ENCODE peak calls at places on chromosomes 5 and 9, in five cellular contexts. One of them, this sample, is unnamed.

GRCh38 chr9:88957526-88957925 is 33.7 kb upstream of the S1PR3 start:
- DNase-seq in HCT116: no peak
- DNase-seq in psoas muscle: no peak
- DNase-seq in GM13977: no peak
- DNase-seq in stomach: no peak
- DNase-seq in this sample: no peak

GRCh38 chr5:147613359-147613758 is 103.5 kb upstream of the DPYSL3 start:
- DNase-seq in HCT116: no peak
- DNase-seq in psoas muscle: no peak
- DNase-seq in GM13977: no peak
- DNase-seq in stomach: no peak
- DNase-seq in this sample: no peak

GRCh38 chr5:68396722-68397121 is 181.2 kb downstream of the PIK3R1 start:
- DNase-seq in HCT116: no peak
- DNase-seq in psoas muscle: no peak
- DNase-seq in GM13977: no peak
- DNase-seq in stomach: peak; percentile 51
- DNase-seq in this sample: no peak

GRCh38 chr9:108070861-108071260 is 581.3 kb upstream of the KLF4 start:
- DNase-seq in HCT116: no peak
- DNase-seq in psoas muscle: no peak
- DNase-seq in GM13977: no peak
- DNase-seq in stomach: no peak
- DNase-seq in this sample: no peak

GRCh38 chr9:133146746-133147411 is 16.8 kb downstream of the GBGT1 start:
- DNase-seq in HCT116: no peak
- DNase-seq in psoas muscle: no peak
- DNase-seq in GM13977: no peak
- DNase-seq in stomach: no peak
- DNase-seq in this sample: no peak

GRCh38 chr5:83927140-83927733 is 206.6 kb upstream of the HAPLN1 start:
- DNase-seq in HCT116: peak; percentile 57
- DNase-seq in psoas muscle: no peak
- DNase-seq in GM13977: peak; percentile 15
- DNase-seq in stomach: peak; percentile 60
- DNase-seq in this sample: peak; percentile 89

GRCh38 chr9:77176686-77177142 is 620 bp upstream of the VPS13A start:
- DNase-seq in HCT116: no peak
- DNase-seq in psoas muscle: no peak
- DNase-seq in GM13977: no peak
- DNase-seq in stomach: no peak
- DNase-seq in this sample: no peak

GRCh38 chr5:2022436-2022835 is 139.7 kb upstream of the IRX4 start:
- DNase-seq in HCT116: no peak
- DNase-seq in psoas muscle: no peak
- DNase-seq in GM13977: no peak
- DNase-seq in stomach: no peak
- DNase-seq in this sample: no peak

GRCh38 chr5:179974946-179975712 is 67.4 kb upstream of the TBC1D9B start:
- DNase-seq in HCT116: no peak
- DNase-seq in psoas muscle: no peak
- DNase-seq in GM13977: peak; percentile 32
- DNase-seq in stomach: no peak
- DNase-seq in this sample: no peak

GRCh38 chr5:140131967-140132409 is 6.3 kb downstream of the IGIP start:
- DNase-seq in HCT116: peak; percentile 33
- DNase-seq in psoas muscle: no peak
- DNase-seq in GM13977: no peak
- DNase-seq in stomach: peak; percentile 39
- DNase-seq in this sample: peak; percentile 38

GRCh38 chr9:121930970-121931369 is 162.1 kb downstream of the TTLL11 start:
- DNase-seq in HCT116: no peak
- DNase-seq in psoas muscle: no peak
- DNase-seq in GM13977: no peak
- DNase-seq in stomach: no peak
- DNase-seq in this sample: no peak

GRCh38 chr5:68875351-68875750 is 218.5 kb upstream of the SLC30A5 start:
- DNase-seq in HCT116: no peak
- DNase-seq in psoas muscle: no peak
- DNase-seq in GM13977: no peak
- DNase-seq in stomach: no peak
- DNase-seq in this sample: no peak

GRCh38 chr9:120368799-120369198 is 211.2 kb downstream of the CDK5RAP2 start:
- DNase-seq in HCT116: no peak
- DNase-seq in psoas muscle: no peak
- DNase-seq in GM13977: no peak
- DNase-seq in stomach: no peak
- DNase-seq in this sample: no peak

GRCh38 chr9:2299156-2299842 is 284.2 kb downstream of the SMARCA2 start:
- DNase-seq in HCT116: no peak
- DNase-seq in psoas muscle: no peak
- DNase-seq in GM13977: no peak
- DNase-seq in stomach: peak; percentile 63
- DNase-seq in this sample: no peak

GRCh38 chr5:180648658-180649296 is 623 bp downstream of the FLT4 start:
- DNase-seq in HCT116: no peak
- DNase-seq in psoas muscle: no peak
- DNase-seq in GM13977: peak; percentile 56
- DNase-seq in stomach: no peak
- DNase-seq in this sample: no peak

GRCh38 chr5:38830521-38831051 is 15.2 kb upstream of the OSMR start:
- DNase-seq in HCT116: no peak
- DNase-seq in psoas muscle: no peak
- DNase-seq in GM13977: no peak
- DNase-seq in stomach: no peak
- DNase-seq in this sample: no peak

GRCh38 chr5:4987431-4987830 is 152.7 kb upstream of the ADAMTS16 start:
- DNase-seq in HCT116: no peak
- DNase-seq in psoas muscle: no peak
- DNase-seq in GM13977: no peak
- DNase-seq in stomach: no peak
- DNase-seq in this sample: no peak

GRCh38 chr5:16695779-16696178 is 79.0 kb upstream of the RETREG1 start:
- DNase-seq in HCT116: no peak
- DNase-seq in psoas muscle: no peak
- DNase-seq in GM13977: no peak
- DNase-seq in stomach: no peak
- DNase-seq in this sample: no peak

GRCh38 chr5:93433422-93433821 is 147.6 kb downstream of the NR2F1-AS1 start:
- DNase-seq in HCT116: no peak
- DNase-seq in psoas muscle: no peak
- DNase-seq in GM13977: no peak
- DNase-seq in stomach: no peak
- DNase-seq in this sample: no peak

GRCh38 chr9:84940294-84940693 is 270.8 kb downstream of the NTRK2 start:
- DNase-seq in HCT116: no peak
- DNase-seq in psoas muscle: no peak
- DNase-seq in GM13977: no peak
- DNase-seq in stomach: no peak
- DNase-seq in this sample: no peak

GRCh38 chr9:87944096-87944495 is 26.3 kb downstream of the SPATA31C1 start:
- DNase-seq in HCT116: no peak
- DNase-seq in psoas muscle: no peak
- DNase-seq in GM13977: no peak
- DNase-seq in stomach: no peak
- DNase-seq in this sample: no peak

DNA sequence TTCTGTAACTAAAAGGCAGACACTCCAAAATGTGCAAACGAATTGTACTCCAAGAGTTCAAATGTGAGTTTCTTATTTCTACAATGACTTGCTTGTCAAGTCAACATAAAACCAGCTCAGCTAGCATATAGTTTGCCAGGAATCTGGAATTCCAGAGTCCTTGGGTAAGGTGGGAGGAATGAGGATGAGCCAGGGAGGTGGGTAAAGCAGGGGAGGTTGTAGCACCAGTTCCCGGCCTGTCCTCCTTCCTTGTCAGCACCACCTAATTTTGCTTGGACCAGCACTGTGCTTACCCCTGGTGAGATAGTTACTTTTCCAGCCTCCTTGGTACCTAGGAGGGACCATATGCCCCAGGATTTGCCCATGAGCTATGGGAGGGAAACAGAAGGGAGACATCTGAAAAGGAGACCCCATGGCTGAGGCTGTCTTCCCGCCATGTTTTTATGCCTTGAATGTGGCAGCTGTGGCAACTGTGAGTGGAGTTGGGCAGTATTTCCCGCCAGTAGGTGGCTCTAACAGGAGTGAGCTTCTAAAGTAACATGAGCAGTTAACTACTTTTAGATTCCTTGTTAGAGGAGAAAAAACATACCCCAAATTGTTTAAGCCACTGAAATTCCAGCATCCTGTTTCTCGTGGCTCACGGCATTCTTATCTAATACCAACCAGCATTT is 302.5 kb downstream of the TENT4A start:
- DNase-seq in HCT116: no peak
- DNase-seq in psoas muscle: no peak
- DNase-seq in GM13977: no peak
- DNase-seq in stomach: no peak
- DNase-seq in this sample: no peak
- TF ChIP-seq CTCF in HCT116: no peak
- TF ChIP-seq CTCF in psoas muscle: no peak
- TF ChIP-seq CTCF in GM13977: no peak
- TF ChIP-seq CTCF in stomach: no peak
- TF ChIP-seq CTCF in this sample: no peak

GRCh38 chr9:91658513-91659105 is 235.0 kb upstream of the NFIL3 start:
- DNase-seq in HCT116: no peak
- DNase-seq in psoas muscle: no peak
- DNase-seq in GM13977: no peak
- DNase-seq in stomach: no peak
- DNase-seq in this sample: no peak

GRCh38 chr9:91655664-91656063 is 232.0 kb upstream of the NFIL3 start:
- DNase-seq in HCT116: no peak
- DNase-seq in psoas muscle: no peak
- DNase-seq in GM13977: no peak
- DNase-seq in stomach: no peak
- DNase-seq in this sample: no peak

GRCh38 chr9:91657501-91657900 is 233.9 kb upstream of the NFIL3 start:
- DNase-seq in HCT116: no peak
- DNase-seq in psoas muscle: no peak
- DNase-seq in GM13977: no peak
- DNase-seq in stomach: no peak
- DNase-seq in this sample: no peak

GRCh38 chr9:91660295-91660589 is 236.6 kb upstream of the NFIL3 start:
- DNase-seq in HCT116: no peak
- DNase-seq in psoas muscle: no peak
- DNase-seq in GM13977: no peak
- DNase-seq in stomach: no peak
- DNase-seq in this sample: no peak

DNA sequence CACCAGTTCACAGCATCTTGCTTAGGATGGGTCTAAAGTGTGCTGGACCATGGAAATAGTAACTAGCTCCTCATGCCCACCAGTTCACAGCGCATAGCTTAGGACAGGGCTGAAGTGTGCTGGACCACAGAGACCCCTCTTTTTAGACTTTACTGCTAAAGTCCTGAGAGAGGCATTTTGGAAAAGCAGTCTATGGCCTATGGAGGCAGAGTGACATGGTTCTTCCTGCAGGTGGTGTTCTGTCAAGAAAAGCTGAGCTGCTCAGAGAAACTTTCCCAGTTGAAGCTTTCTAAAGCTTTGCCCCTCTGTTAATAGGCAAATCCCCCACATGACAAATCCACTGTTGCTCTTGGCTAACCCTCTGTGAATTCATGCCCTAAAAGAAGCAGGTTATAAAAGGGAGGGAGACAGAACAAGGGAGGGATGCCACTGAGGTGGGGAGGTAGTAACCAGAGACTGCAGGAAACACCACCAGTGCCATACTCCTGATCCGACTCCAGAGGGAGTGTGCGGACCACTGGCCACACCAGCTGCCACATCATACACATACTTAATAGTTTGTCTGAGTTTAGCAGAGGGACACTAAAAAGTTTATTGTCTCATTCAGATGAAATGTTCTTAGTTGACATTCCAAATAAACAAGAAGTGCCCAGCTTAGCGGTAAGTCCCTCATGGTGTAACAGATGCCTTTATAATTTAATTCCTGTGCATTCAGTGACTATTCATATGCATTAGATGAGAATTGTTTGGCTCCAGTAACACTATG is 236.1 kb upstream of the NFIL3 start:
- DNase-seq in HCT116: peak; percentile 12
- DNase-seq in psoas muscle: no peak
- DNase-seq in GM13977: no peak
- DNase-seq in stomach: no peak
- DNase-seq in this sample: no peak
- TF ChIP-seq CTCF in HCT116: peak; percentile 29
- TF ChIP-seq CTCF in psoas muscle: no peak
- TF ChIP-seq CTCF in GM13977: peak; percentile 49
- TF ChIP-seq CTCF in stomach: no peak
- TF ChIP-seq CTCF in this sample: peak; percentile 80

GRCh38 chr5:141997358-141998006 is 15.3 kb downstream of the GNPDA1 start:
- DNase-seq in HCT116: no peak
- DNase-seq in psoas muscle: no peak
- DNase-seq in GM13977: no peak
- DNase-seq in stomach: no peak
- DNase-seq in this sample: no peak

GRCh38 chr5:142000176-142000575 is 12.7 kb downstream of the GNPDA1 start:
- DNase-seq in HCT116: no peak
- DNase-seq in psoas muscle: no peak
- DNase-seq in GM13977: no peak
- DNase-seq in stomach: no peak
- DNase-seq in this sample: no peak

GRCh38 chr5:141995656-141996055 is 17.2 kb downstream of the GNPDA1 start:
- DNase-seq in HCT116: no peak
- DNase-seq in psoas muscle: no peak
- DNase-seq in GM13977: no peak
- DNase-seq in stomach: no peak
- DNase-seq in this sample: no peak

GRCh38 chr5:142003266-142003800 is 9.5 kb downstream of the GNPDA1 start:
- DNase-seq in HCT116: no peak
- DNase-seq in psoas muscle: no peak
- DNase-seq in GM13977: no peak
- DNase-seq in stomach: no peak
- DNase-seq in this sample: no peak

GRCh38 chr5:142000709-142001484 is 11.9 kb downstream of the GNPDA1 start:
- DNase-seq in HCT116: no peak
- DNase-seq in psoas muscle: no peak
- DNase-seq in GM13977: no peak
- DNase-seq in stomach: no peak
- DNase-seq in this sample: no peak
- TF ChIP-seq CTCF in HCT116: peak; percentile 23
- TF ChIP-seq CTCF in psoas muscle: peak; percentile 19
- TF ChIP-seq CTCF in GM13977: peak; percentile 42
- TF ChIP-seq CTCF in stomach: no peak
- TF ChIP-seq CTCF in this sample: peak; percentile 40

DNA sequence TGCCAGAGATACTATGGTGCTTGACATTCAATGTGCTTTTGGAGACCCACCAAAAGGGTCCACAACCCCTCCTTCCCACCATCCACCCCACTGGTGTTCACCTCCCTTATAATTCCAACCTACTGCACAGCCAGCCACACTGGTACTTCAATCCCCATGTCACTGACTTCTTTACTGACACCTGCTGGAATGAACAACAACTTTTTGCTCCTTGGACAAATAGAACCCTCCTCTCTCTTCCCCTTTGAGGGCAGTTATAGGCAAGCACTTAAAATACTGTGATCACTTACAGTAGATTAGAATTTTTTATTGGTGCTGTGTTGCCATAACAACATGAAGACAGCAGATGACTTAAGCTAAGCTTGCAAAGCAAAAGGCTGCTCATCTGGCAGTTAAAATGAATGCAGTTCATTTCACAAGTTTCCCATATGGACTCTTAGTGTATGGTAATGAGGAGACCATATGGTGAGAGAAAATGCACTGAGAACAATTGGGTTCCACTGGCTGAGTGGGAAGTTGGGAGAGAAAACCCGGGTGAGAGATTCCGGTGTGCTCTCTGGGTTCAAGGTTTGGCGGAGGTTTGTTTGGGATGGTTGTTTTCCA is 374.4 kb downstream of the EBF1 start:
- DNase-seq in HCT116: no peak
- DNase-seq in psoas muscle: no peak
- DNase-seq in GM13977: no peak
- DNase-seq in stomach: no peak
- DNase-seq in this sample: no peak
- TF ChIP-seq CTCF in HCT116: no peak
- TF ChIP-seq CTCF in psoas muscle: no peak
- TF ChIP-seq CTCF in GM13977: peak; percentile 5
- TF ChIP-seq CTCF in stomach: no peak
- TF ChIP-seq CTCF in this sample: no peak